ENCODE peak calls at places on chromosomes 4 and X, in four cellular contexts. A is M059J, N is stromal cell of bone marrow, J is EH. Q is an unnamed sample.

GRCh38 chr4:125313497-125313896 is 1.3 kb upstream of the FAT4 start:
- DNase-seq in A (peak), N (peak), J (peak), Q (peak)

GRCh38 chrX:113399501-113400192 is 559.0 kb upstream of the AMOT start:
- DNase-seq in A (peak), N (no peak), J (peak), Q (no peak)

GRCh38 chr4:145132521-145133098 is 34.5 kb downstream of the ABCE1 start:
- DNase-seq in A (peak), N (no peak), J (peak), Q (peak)

GRCh38 chrX:72018277-72019112 is 107.8 kb downstream of the NHSL2 start:
- DNase-seq in A (peak), N (peak), J (peak), Q (peak)

GRCh38 chrX:1554469-1555210 is 17.7 kb upstream of the P2RY8 start:
- DNase-seq in A (no peak), N (no peak), J (no peak), Q (no peak)

GRCh38 chr4:143771269-143771668 is 70.8 kb upstream of the FREM3 start:
- DNase-seq in A (peak), N (no peak), J (peak), Q (no peak)

GRCh38 chrX:6448003-6448402 is 86.9 kb downstream of the VCX3A start:
- DNase-seq in A (peak), N (no peak), J (no peak), Q (peak)

GRCh38 chrX:69987691-69988090 is 62.0 kb downstream of the AWAT2 start:
- DNase-seq in A (no peak), N (no peak), J (no peak), Q (no peak)

GRCh38 chr4:896216-896615 is 35.9 kb downstream of the GAK start:
- DNase-seq in A (no peak), N (no peak), J (no peak), Q (no peak)

GRCh38 chr4:54229631-54230478 is 762 bp downstream of the PDGFRA start:
- DNase-seq in A (no peak), N (no peak), J (peak), Q (no peak)

GRCh38 chr4:176002007-176002623 is 63.5 kb upstream of the WDR17 start:
- DNase-seq in A (peak), N (no peak), J (peak), Q (peak)

GRCh38 chr4:189497996-189498395 is 442.7 kb upstream of the FRG1 start:
- DNase-seq in A (no peak), N (no peak), J (no peak), Q (no peak)

GRCh38 chr4:38099908-38100407 is 139.8 kb downstream of the PTTG2 start:
- DNase-seq in A (peak), N (peak), J (peak), Q (no peak)

Q was measured in A673.